ENCODE peak calls at places on chromosomes 16 and 17, in four cellular contexts. J, V, I and Z are unnamed samples.

GRCh38 chr16:56354016-56354415 is 71.3 kb downstream of the AMFR start:
- DNase-seq in J (no peak), V (no peak), I (no peak), Z (no peak)

GRCh38 chr17:17315142-17315821 is 12.1 kb downstream of the NT5M start:
- DNase-seq in J (no peak), V (no peak), I (no peak), Z (no peak)

GRCh38 chr16:1713933-1714332 is 7.9 kb downstream of the MAPK8IP3 start:
- DNase-seq in J (peak), V (no peak), I (no peak), Z (peak)

GRCh38 chr16:84334058-84334457 is 34.3 kb upstream of the ATP2C2 start:
- DNase-seq in J (peak), V (no peak), I (no peak), Z (no peak)

GRCh38 chr16:56883586-56883985 is 18.6 kb downstream of the SLC12A3 start:
- DNase-seq in J (no peak), V (no peak), I (no peak), Z (no peak)

GRCh38 chr16:14232106-14232890 is 161.2 kb downstream of the MRTFB start:
- DNase-seq in J (no peak), V (peak), I (peak), Z (no peak)

GRCh38 chr16:13291934-13292333 is 390.5 kb downstream of the SHISA9 start:
- DNase-seq in J (no peak), V (no peak), I (no peak), Z (no peak)

GRCh38 chr17:40362696-40363479 is 1.6 kb downstream of the GJD3 start:
- DNase-seq in J (peak), V (peak), I (peak), Z (peak)

GRCh38 chr17:72110231-72110952 is 10.4 kb upstream of the SOX9 start:
- DNase-seq in J (no peak), V (no peak), I (no peak), Z (no peak)

GRCh38 chr16:75477680-75478473 is 13.4 kb upstream of the TMEM170A start:
- DNase-seq in J (no peak), V (peak), I (no peak), Z (no peak)

GRCh38 chr17:56985371-56986162 is 7.6 kb downstream of the SCPEP1 start:
- DNase-seq in J (no peak), V (no peak), I (no peak), Z (no peak)

GRCh38 chr16:12651765-12652531 is 151.7 kb downstream of the CPPED1 start:
- DNase-seq in J (no peak), V (no peak), I (no peak), Z (no peak)

GRCh38 chr17:1762906-1763829 is 1.3 kb downstream of the SERPINF1 start:
- DNase-seq in J (peak), V (no peak), I (peak), Z (no peak)

GRCh38 chr16:27238016-27238587 is 30.5 kb downstream of the NSMCE1 start:
- DNase-seq in J (no peak), V (no peak), I (no peak), Z (no peak)

GRCh38 chr17:32239457-32239856 is 26.2 kb upstream of the RHBDL3 start:
- DNase-seq in J (no peak), V (no peak), I (no peak), Z (no peak)

GRCh38 chr17:38667099-38667786 is 7.5 kb downstream of the EPOP start:
- DNase-seq in J (peak), V (peak), I (peak), Z (peak)

GRCh38 chr17:60224064-60224463 is 74.3 kb downstream of the CA4 start:
- DNase-seq in J (no peak), V (no peak), I (peak), Z (no peak)
- TF ChIP-seq CTCF in J (no peak), V (no peak), I (no peak), Z (no peak)

DNA sequence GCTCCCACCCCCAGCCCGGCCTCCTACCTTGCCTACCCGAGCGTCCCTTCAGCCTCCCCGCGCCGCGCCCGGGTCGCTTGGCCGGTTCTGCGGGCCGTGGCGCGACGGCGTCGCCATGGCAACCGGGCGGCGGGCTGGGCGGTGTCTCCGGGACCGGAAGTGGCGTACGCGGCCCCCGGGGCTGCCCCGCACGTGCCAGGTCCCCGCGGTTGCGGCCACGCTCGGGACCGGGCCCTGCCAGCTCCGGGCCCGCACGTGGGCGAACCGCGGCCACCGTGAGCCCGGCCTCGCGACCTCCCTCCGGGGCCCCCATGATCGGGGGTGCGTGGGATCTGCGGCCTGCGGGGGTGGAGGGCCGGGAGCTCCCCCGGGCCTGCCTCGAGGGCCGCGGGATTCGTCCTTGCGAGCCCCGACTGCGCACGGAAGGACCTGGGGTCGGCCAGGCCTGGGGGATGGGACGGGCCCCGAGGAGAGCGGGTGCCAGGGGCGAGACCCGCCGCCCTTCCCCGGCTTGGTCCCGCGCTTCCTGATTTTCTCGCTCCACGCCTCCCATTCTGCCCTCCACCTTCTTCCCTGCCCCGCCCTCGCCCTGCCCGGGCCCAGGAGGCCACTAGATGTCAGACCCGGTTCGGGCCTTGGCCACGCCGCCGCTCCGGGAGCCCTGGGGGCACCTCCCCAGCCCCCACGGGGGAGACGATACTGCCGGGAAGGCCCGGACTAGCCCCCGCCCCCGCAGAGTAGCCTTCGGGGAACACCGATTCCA is at the start of gene CYB561:
- DNase-seq in J (peak), V (peak), I (peak), Z (peak)
- TF ChIP-seq CTCF in J (no peak), V (peak), I (no peak), Z (peak)

DNA sequence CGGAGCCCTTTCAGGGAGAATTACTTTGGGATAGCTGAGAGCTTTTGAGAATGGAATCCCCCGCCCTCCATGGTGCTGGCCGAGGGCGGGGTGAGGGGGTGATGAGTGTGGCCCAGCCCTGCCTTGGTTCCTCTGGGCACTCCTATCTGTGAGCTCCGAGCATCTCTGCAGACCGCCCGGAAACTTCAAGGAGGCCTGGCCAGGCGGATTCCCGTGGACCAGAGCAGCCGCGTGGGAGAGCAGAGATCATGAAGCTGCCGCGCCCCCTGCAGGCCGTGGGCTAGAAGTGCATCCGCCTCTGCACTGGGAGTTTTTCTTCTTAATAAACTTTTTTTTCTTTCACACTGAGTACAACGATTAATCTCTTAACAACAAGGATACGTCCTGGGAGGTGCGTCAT is 392.9 kb upstream of the EEF2KMT start:
- DNase-seq in J (no peak), V (peak), I (no peak), Z (no peak)
- TF ChIP-seq CTCF in J (peak), V (peak), I (no peak), Z (peak)

DNA sequence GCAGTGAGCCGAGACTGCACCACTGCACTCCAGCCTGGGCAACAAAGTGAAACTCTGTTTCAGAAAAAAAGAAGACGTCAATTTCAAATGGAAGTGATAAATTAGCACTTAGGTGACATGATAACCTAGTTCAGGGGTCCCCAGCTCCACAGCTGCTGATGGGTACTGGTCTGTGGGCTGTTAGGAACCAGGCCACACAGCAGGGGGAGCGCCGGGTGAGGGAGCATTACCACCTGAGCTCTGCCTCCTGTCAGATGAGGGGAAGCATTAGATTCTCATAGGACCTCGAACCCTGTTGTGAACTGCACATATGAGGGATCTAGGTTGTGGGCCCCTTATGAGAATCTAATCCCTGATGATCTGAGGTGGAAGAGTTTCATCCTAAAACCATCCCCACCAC is 253.0 kb downstream of the FOXL1 start:
- DNase-seq in J (no peak), V (peak), I (no peak), Z (no peak)
- TF ChIP-seq CTCF in J (no peak), V (peak), I (no peak), Z (no peak)

DNA sequence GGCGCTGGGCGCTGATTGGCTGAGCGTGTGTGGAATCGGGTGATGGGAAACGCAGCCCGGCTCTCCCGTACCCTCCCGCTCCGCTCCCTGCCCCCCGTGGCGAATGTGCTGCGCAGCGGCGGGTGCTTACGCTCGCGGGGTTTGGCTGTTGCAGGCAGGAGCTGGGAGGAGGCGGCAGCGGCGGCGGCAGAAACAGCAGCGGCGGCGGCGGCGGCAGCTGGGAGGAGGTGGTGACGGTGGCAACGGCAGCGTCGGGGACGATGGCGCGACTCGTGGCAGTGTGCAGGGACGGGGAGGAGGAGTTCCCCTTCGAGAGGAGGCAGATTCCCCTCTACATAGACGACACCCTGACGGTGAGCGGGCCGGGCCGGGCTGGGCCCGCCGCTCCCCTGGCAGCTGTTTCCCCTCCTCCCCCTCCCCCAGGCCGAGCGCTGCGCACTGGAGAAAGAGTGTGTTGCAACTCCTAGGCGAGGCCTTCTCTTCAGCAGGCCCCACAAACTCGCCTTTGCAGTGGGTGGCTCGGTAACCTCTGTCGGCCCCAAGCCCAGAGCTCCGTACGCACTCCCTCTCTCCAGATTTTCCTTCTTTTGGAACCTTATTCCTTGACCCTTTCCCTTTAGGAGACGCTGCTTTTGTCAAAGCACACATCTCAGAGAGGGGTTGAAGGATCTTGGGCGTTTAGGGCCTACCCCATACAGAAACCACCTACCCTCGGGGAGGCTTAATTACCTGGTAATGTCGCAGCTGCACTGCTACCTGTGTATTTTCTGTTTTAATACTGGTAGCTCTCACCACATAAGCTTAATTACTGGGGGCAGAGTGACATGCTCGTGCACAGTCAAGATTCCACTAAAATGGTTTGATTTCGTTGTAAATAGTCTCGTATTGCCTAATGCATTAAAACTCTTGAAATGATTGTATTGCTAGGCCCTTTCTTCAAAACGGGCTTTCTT is 1.0 kb downstream of the GGNBP2 start:
- DNase-seq in J (peak), V (peak), I (peak), Z (peak)
- TF ChIP-seq CTCF in J (no peak), V (no peak), I (no peak), Z (peak)

GRCh38 chr17:11264183-11264871 is 23.3 kb downstream of the SHISA6 start:
- DNase-seq in J (no peak), V (peak), I (no peak), Z (no peak)
- TF ChIP-seq CTCF in J (peak), V (peak), I (no peak), Z (peak)